ENCODE peak calls at places on chromosomes 16 and 17, in four cellular contexts. G, X, B and H are unnamed samples.

GRCh38 chr16:88857728-88858339 is 907 bp downstream of the TRAPPC2L start:
- DNase-seq in G (peak; percentile 72), B (peak; percentile 80), X (peak; percentile 75), H (peak; percentile 84)

GRCh38 chr17:70920416-70920815 is 751.1 kb downstream of the KCNJ2 start:
- DNase-seq in B (no peak), X (no peak), G (no peak), H (no peak)

GRCh38 chr17:57021226-57021940 is 43.5 kb downstream of the SCPEP1 start:
- DNase-seq in B (no peak), X (no peak), G (no peak), H (no peak)

GRCh38 chr17:77596491-77597420 is 361.7 kb upstream of the TNRC6C start:
- DNase-seq in G (no peak), B (no peak), X (no peak), H (no peak)

GRCh38 chr16:56279132-56279531 is 87.8 kb downstream of the GNAO1 start:
- DNase-seq in G (no peak), X (no peak), B (peak; percentile 34), H (no peak)

GRCh38 chr17:5513610-5514009 is 27.2 kb downstream of the MIS12 start:
- DNase-seq in G (no peak), X (no peak), B (no peak), H (no peak)

GRCh38 chr17:17439971-17440843 is 36.6 kb upstream of the MED9 start:
- DNase-seq in B (peak; percentile 63), X (peak; percentile 77), G (peak; percentile 84), H (peak; percentile 71)

GRCh38 chr17:38704645-38705522 is at the start of gene MLLT6:
- DNase-seq in B (peak; percentile 78), X (peak; percentile 64), G (peak; percentile 79), H (peak; percentile 69)

GRCh38 chr17:9478889-9479288 is 96.7 kb downstream of the STX8 start:
- DNase-seq in X (no peak), B (no peak), G (no peak), H (no peak)

GRCh38 chr16:15729152-15729551 is 79.1 kb downstream of the NDE1 start:
- DNase-seq in G (no peak), B (no peak), X (no peak), H (no peak)

GRCh38 chr17:77191266-77191665 is 50.5 kb downstream of the SEC14L1 start:
- DNase-seq in X (no peak), B (no peak), G (no peak), H (no peak)

GRCh38 chr17:41583137-41584127 is 3.3 kb downstream of the KRT14 start:
- DNase-seq in G (no peak), X (no peak), B (no peak), H (no peak)

GRCh38 chr16:85826686-85827247 is 27.3 kb downstream of the COX4I1 start:
- DNase-seq in G (no peak), B (no peak), X (no peak), H (no peak)

GRCh38 chr16:29230671-29231091 is 175.8 kb downstream of the NPIPB11 start:
- DNase-seq in B (no peak), X (no peak), G (peak; percentile 63), H (no peak)

GRCh38 chr17:77457572-77458201 is 316.9 kb downstream of the SEC14L1 start:
- DNase-seq in G (no peak), B (no peak), X (no peak), H (no peak)

GRCh38 chr16:55588799-55589198 is 22.3 kb downstream of the CAPNS2 start:
- DNase-seq in X (no peak), B (no peak), G (no peak), H (no peak)

GRCh38 chr17:19897108-19897854 is 29.5 kb upstream of the ULK2 start:
- DNase-seq in G (no peak), B (no peak), X (no peak), H (no peak)

GRCh38 chr17:63946440-63947363 is 14.6 kb upstream of the CD79B start:
- DNase-seq in G (peak; percentile 73), B (peak; percentile 89), X (peak; percentile 48), H (peak; percentile 90)

GRCh38 chr17:18258356-18259038 is at the start of gene FLII:
- DNase-seq in G (peak; percentile 60), X (peak; percentile 19), B (peak; percentile 71), H (peak; percentile 58)

GRCh38 chr17:16486373-16487250 is 5.4 kb downstream of the LRRC75A start:
- DNase-seq in B (no peak), G (peak; percentile 50), X (no peak), H (no peak)

GRCh38 chr16:64983983-64984382 is 137.9 kb downstream of the CDH11 start:
- DNase-seq in G (peak; percentile 78), B (peak; percentile 11), X (peak; percentile 5), H (peak; percentile 27)

GRCh38 chr16:51237861-51238378 is 86.8 kb upstream of the SALL1 start:
- DNase-seq in B (no peak), G (no peak), X (peak; percentile 43), H (no peak)

GRCh38 chr17:50956409-50956749 is 90.2 kb upstream of the TOB1 start:
- DNase-seq in X (no peak), G (no peak), B (no peak), H (no peak)

GRCh38 chr17:10557422-10557821 is 8.0 kb upstream of the MYH2 start:
- DNase-seq in X (no peak), G (no peak), B (no peak), H (no peak)

GRCh38 chr16:11781773-11782172 is 15.3 kb downstream of the ZC3H7A start:
- DNase-seq in X (no peak), B (no peak), G (no peak), H (no peak)

GRCh38 chr17:44924107-44924544 is 8.8 kb upstream of the GFAP start:
- DNase-seq in B (no peak), X (no peak), G (no peak), H (no peak)

GRCh38 chr16:5018791-5019190 is 14.9 kb downstream of the NAGPA start:
- DNase-seq in G (no peak), B (no peak), X (no peak), H (no peak)

GRCh38 chr17:48016112-48016511 is 21.5 kb downstream of the COPZ2 start:
- DNase-seq in X (no peak), G (no peak), B (peak; percentile 37), H (no peak)
- TF ChIP-seq ELF4 in X (no peak), G (no peak), B (no peak), H (no peak)

GRCh38 chr16:79320956-79321355 is 279.6 kb downstream of the MAF start:
- DNase-seq in X (no peak), B (no peak), G (no peak), H (no peak)

GRCh38 chr16:79316004-79316458 is 284.5 kb downstream of the MAF start:
- DNase-seq in G (no peak), B (no peak), X (no peak), H (no peak)

GRCh38 chr16:79317521-79317920 is 283.0 kb downstream of the MAF start:
- DNase-seq in X (no peak), G (no peak), B (no peak), H (no peak)

GRCh38 chr16:79318137-79318899 is 282.2 kb downstream of the MAF start:
- DNase-seq in G (no peak), B (no peak), X (no peak), H (no peak)

GRCh38 chr16:79317026-79317425 is 283.5 kb downstream of the MAF start:
- DNase-seq in B (no peak), G (no peak), X (no peak), H (no peak)
- TF ChIP-seq ELF4 in B (no peak), G (no peak), X (no peak), H (no peak)

GRCh38 chr17:40558651-40559015 is 6.6 kb downstream of the CCR7 start:
- DNase-seq in G (peak; percentile 3), X (no peak), B (no peak), H (no peak)

GRCh38 chr17:40561294-40561870 is 3.9 kb downstream of the CCR7 start:
- DNase-seq in X (no peak), G (no peak), B (no peak), H (no peak)

GRCh38 chr17:40560592-40561293 is 4.5 kb downstream of the CCR7 start:
- DNase-seq in B (peak; percentile 62), X (no peak), G (peak; percentile 4), H (no peak)

GRCh38 chr17:40559016-40559853 is 6.0 kb downstream of the CCR7 start:
- DNase-seq in G (peak; percentile 10), B (no peak), X (no peak), H (no peak)

GRCh38 chr17:40559954-40560591 is 5.2 kb downstream of the CCR7 start:
- DNase-seq in X (peak; percentile 90), G (peak; percentile 93), B (peak; percentile 94), H (peak; percentile 87)
- TF ChIP-seq ELF4 in X (no peak), G (no peak), B (no peak), H (no peak)

GRCh38 chr17:37301288-37301687 is 74.5 kb upstream of the C17orf78 start:
- DNase-seq in X (no peak), G (no peak), B (peak; percentile 48), H (peak; percentile 27)

GRCh38 chr17:37293770-37294169 is 82.0 kb upstream of the C17orf78 start:
- DNase-seq in X (no peak), B (no peak), G (no peak), H (no peak)

GRCh38 chr17:37300683-37301082 is 75.1 kb upstream of the C17orf78 start:
- DNase-seq in G (no peak), X (no peak), B (no peak), H (no peak)

GRCh38 chr17:37294888-37295287 is 80.9 kb upstream of the C17orf78 start:
- DNase-seq in X (no peak), B (no peak), G (peak; percentile 27), H (no peak)

GRCh38 chr17:37299257-37299985 is 76.4 kb upstream of the C17orf78 start:
- DNase-seq in X (no peak), B (no peak), G (no peak), H (peak; percentile 11)
- TF ChIP-seq ELF4 in X (no peak), B (no peak), G (no peak), H (no peak)

DNA sequence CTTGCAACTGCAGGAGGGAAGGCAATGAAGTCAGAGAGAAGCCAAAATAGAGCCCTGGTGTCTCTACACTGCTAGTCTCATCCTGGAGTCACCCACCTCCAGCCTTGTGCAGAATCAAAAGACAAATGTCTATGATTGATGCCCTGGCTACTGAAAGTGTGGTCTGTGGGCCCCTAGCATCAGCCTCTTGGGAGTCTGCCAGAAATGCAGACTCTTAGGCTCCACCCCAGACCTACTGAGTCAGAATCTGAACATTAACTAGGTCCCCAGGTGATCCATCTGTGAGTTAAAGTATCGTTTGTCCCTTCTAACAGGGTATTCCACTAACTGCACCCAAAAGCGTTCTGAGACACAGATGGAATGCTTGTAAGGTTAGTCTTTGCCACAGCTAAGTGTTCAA is 21.2 kb downstream of the EARS2 start:
- DNase-seq in B (no peak), G (no peak), X (no peak), H (no peak)
- TF ChIP-seq ELF4 in B (no peak), G (no peak), X (no peak), H (no peak)

GRCh38 chr17:6608321-6608720 is 32.2 kb downstream of the KIAA0753 start:
- DNase-seq in X (no peak), G (no peak), B (no peak), H (no peak)
- TF ChIP-seq ELF4 in X (no peak), G (no peak), B (no peak), H (no peak)

GRCh38 chr16:24972608-24973220 is 42.5 kb downstream of the ARHGAP17 start:
- DNase-seq in G (no peak), B (no peak), X (no peak), H (no peak)
- TF ChIP-seq ELF4 in G (no peak), B (no peak), X (no peak), H (no peak)